ENCODE peak calls at places on chromosomes 13 and 19, in ten cellular contexts. X, L, O, K, U, V, B, G, J and Y are unnamed samples.

GRCh38 chr19:8610041-8610927 is at the start of gene ADAMTS10:
- DNase-seq in U (peak; percentile 52), J (no peak), X (no peak), G (peak; percentile 52), L (peak; percentile 18), K (no peak), B (peak; percentile 26), O (peak; percentile 13), V (no peak), Y (no peak)

GRCh38 chr19:41521860-41522555 is 54.0 kb upstream of the CEACAM21 start:
- DNase-seq in U (no peak), G (peak; percentile 64), J (no peak), B (peak; percentile 32), O (no peak), V (no peak), L (no peak), X (no peak), K (no peak), Y (no peak)

GRCh38 chr13:99363391-99363790 is 56.2 kb upstream of the GPR183 start:
- DNase-seq in U (no peak), J (peak; percentile 70), K (no peak), V (no peak), L (no peak), X (no peak), O (no peak), G (no peak), B (no peak), Y (no peak)

GRCh38 chr13:76014618-76015315 is 378.6 kb downstream of the LMO7 start:
- DNase-seq in X (peak; percentile 25), J (no peak), B (no peak), O (no peak), V (peak; percentile 4), U (peak; percentile 32), L (no peak), G (no peak), K (no peak), Y (no peak)

GRCh38 chr13:48634631-48635030 is 19.1 kb upstream of the CYSLTR2 start:
- DNase-seq in L (no peak), B (no peak), U (no peak), G (no peak), O (no peak), V (no peak), J (no peak), X (no peak), K (no peak), Y (no peak)

GRCh38 chr13:109196896-109197295 is 567.5 kb downstream of the MYO16 start:
- DNase-seq in B (no peak), G (no peak), K (no peak), V (no peak), J (no peak), L (no peak), X (peak; percentile 28), O (no peak), U (no peak), Y (no peak)

GRCh38 chr13:93687261-93687660 is 460.7 kb downstream of the GPC6 start:
- DNase-seq in O (no peak), X (no peak), B (no peak), L (no peak), V (no peak), G (no peak), J (no peak), K (no peak), U (peak; percentile 12), Y (no peak)

GRCh38 chr13:44764334-44764733 is 188.2 kb upstream of the TSC22D1 start:
- DNase-seq in K (no peak), O (no peak), B (no peak), L (no peak), J (no peak), G (no peak), U (no peak), V (no peak), X (peak; percentile 44), Y (no peak)

GRCh38 chr13:94344126-94344863 is 135.2 kb downstream of the DCT start:
- DNase-seq in J (no peak), B (no peak), K (no peak), V (no peak), X (no peak), G (no peak), U (peak; percentile 43), L (no peak), O (no peak), Y (no peak)

GRCh38 chr19:10318807-10319426 is 3.1 kb upstream of the FDX2 start:
- DNase-seq in U (no peak), K (no peak), J (no peak), L (no peak), V (no peak), B (no peak), G (no peak), X (no peak), O (no peak), Y (no peak)

GRCh38 chr13:30422056-30422914 is at the start of gene UBE2L5:
- DNase-seq in X (peak; percentile 76), V (peak; percentile 73), L (peak; percentile 58), G (peak; percentile 86), O (no peak), K (peak; percentile 51), J (peak; percentile 91), B (peak; percentile 75), U (peak; percentile 84), Y (peak; percentile 73)

GRCh38 chr13:112835796-112836195 is 133.2 kb upstream of the MCF2L start:
- DNase-seq in G (no peak), B (no peak), L (no peak), V (no peak), K (no peak), J (no peak), X (no peak), O (no peak), U (no peak), Y (no peak)